ENCODE peak calls at places on chromosomes 4 and X, in five cellular contexts. O is GM23338, H is H1, F is D341Med, N is iris pigment epithelial cell. G is an unnamed sample.

GRCh38 chrX:23269923-23270322 is 64.7 kb upstream of the PTCHD1 start:
- DNase-seq in N (no peak), H (no peak), F (no peak), O (no peak), G (no peak)

GRCh38 chr4:118173956-118174355 is 139.7 kb downstream of the NDST3 start:
- DNase-seq in O (no peak), N (peak; percentile 96), H (no peak), F (no peak), G (peak; percentile 5)

GRCh38 chrX:85503258-85504158 is 124.0 kb upstream of the POF1B start:
- DNase-seq in F (no peak), O (no peak), H (no peak), N (no peak), G (no peak)

GRCh38 chr4:168707205-168707604 is 210.4 kb downstream of the PALLD start:
- DNase-seq in H (no peak), O (no peak), N (no peak), F (no peak), G (no peak)

GRCh38 chr4:143606470-143606869 is 93.0 kb downstream of the SMARCA5 start:
- DNase-seq in H (no peak), N (no peak), O (no peak), F (no peak), G (no peak)

GRCh38 chr4:87066403-87067119 is 131.8 kb downstream of the AFF1 start:
- DNase-seq in O (no peak), H (no peak), N (no peak), F (no peak), G (peak; percentile 35)

GRCh38 chr4:5462896-5463295 is 245.5 kb downstream of the EVC2 start:
- DNase-seq in O (no peak), H (peak; percentile 32), F (no peak), N (no peak), G (no peak)

GRCh38 chr4:11847161-11847560 is 418.5 kb upstream of the HS3ST1 start:
- DNase-seq in N (no peak), O (no peak), H (no peak), F (no peak), G (no peak)

GRCh38 chr4:137861682-137862081 is 329.4 kb upstream of the PCDH18 start:
- DNase-seq in F (no peak), O (peak; percentile 25), H (no peak), N (peak; percentile 19), G (peak; percentile 34)

GRCh38 chrX:106919932-106920452 is at the start of gene CLDN2:
- DNase-seq in N (no peak), O (peak; percentile 64), F (no peak), H (peak; percentile 47), G (no peak)

GRCh38 chr4:85867281-85867680 is 392.3 kb downstream of the ARHGAP24 start:
- DNase-seq in F (no peak), O (no peak), N (no peak), H (no peak), G (no peak)

GRCh38 chr4:163542275-163542674 is 47.8 kb downstream of the TMA16 start:
- DNase-seq in O (no peak), N (peak; percentile 70), F (no peak), H (no peak), G (no peak)

GRCh38 chrX:71606536-71607216 is 11.6 kb downstream of the CXCR3 start:
- DNase-seq in N (no peak), F (peak; percentile 62), O (no peak), H (no peak), G (peak; percentile 46)

GRCh38 chr4:183157215-183157614 is 58.2 kb downstream of the WWC2 start:
- DNase-seq in N (no peak), F (no peak), O (peak; percentile 34), H (no peak), G (no peak)

GRCh38 chrX:65586491-65586890 is 51.9 kb upstream of the LAS1L start:
- DNase-seq in N (no peak), O (no peak), F (no peak), H (no peak), G (peak; percentile 33)

GRCh38 chr4:142708231-142708630 is 137.9 kb downstream of the INPP4B start:
- DNase-seq in N (no peak), F (no peak), O (peak; percentile 63), H (no peak), G (no peak)

GRCh38 chrX:41822917-41823316 is 98.9 kb downstream of the GPR82 start:
- DNase-seq in F (no peak), N (no peak), O (no peak), H (no peak), G (no peak)

GRCh38 chr4:97153042-97153441 is 990.2 kb downstream of the STPG2 start:
- DNase-seq in F (peak; percentile 33), O (peak; percentile 62), H (no peak), N (peak; percentile 14), G (no peak)

GRCh38 chrX:132266583-132267355 is 47.5 kb upstream of the RAP2C start:
- DNase-seq in F (no peak), N (peak; percentile 39), H (no peak), O (no peak), G (no peak)

GRCh38 chrX:17740137-17741122 is 3.1 kb downstream of the SCML1 start:
- DNase-seq in N (no peak), F (no peak), O (no peak), H (no peak), G (no peak)

GRCh38 chrX:50627696-50628095 is 157.1 kb upstream of the DGKK start:
- DNase-seq in H (no peak), O (no peak), F (no peak), N (no peak), G (no peak)

GRCh38 chr4:38591617-38592337 is 72.2 kb upstream of the KLF3 start:
- DNase-seq in H (no peak), O (no peak), F (no peak), N (no peak), G (no peak)

GRCh38 chr4:92996533-92996932 is 692.8 kb downstream of the GRID2 start:
- DNase-seq in H (no peak), N (no peak), O (no peak), F (no peak), G (no peak)

G was measured in dermis blood vessel endothelial cell.